ENCODE peak calls at places on chromosomes 16 and 17, in eight cellular contexts. D is GM23248, I is MG63, C is thoracic aorta, J is ovary, E is lower lobe of right lung, U is ascending aorta, K is Peyer's patch. Z is an unnamed sample.
A peak's percentile ranks its signal among the peaks of the same experiment; 100 is the strongest.

GRCh38 chr16:88649924-88650748 is 717 bp downstream of the CYBA start:
- DNase-seq in D (peak; percentile 67), I (no peak), C (no peak), J (no peak), E (peak; percentile 79), U (no peak), K (peak; percentile 75), Z (peak; percentile 49)

GRCh38 chr17:78890111-78890897 is 12.7 kb downstream of the CEP295NL start:
- DNase-seq in D (no peak), I (no peak), C (no peak), J (no peak), E (peak; percentile 89), U (peak; percentile 46), K (no peak), Z (peak; percentile 19)

GRCh38 chr16:66344533-66345145 is 21.9 kb upstream of the CDH5 start:
- DNase-seq in D (peak; percentile 73), I (no peak), C (no peak), J (no peak), E (no peak), U (no peak), K (no peak), Z (no peak)

GRCh38 chr16:52069866-52070265 is 477.1 kb downstream of the TOX3 start:
- DNase-seq in D (peak; percentile 43), I (no peak), C (no peak), J (no peak), E (no peak), U (no peak), K (no peak), Z (no peak)

GRCh38 chr16:85234310-85235235 is 122.3 kb upstream of the CIBAR2 start:
- DNase-seq in D (peak; percentile 85), I (peak; percentile 88), C (no peak), J (peak; percentile 95), E (peak; percentile 56), U (no peak), K (peak; percentile 69), Z (no peak)

GRCh38 chr16:69831212-69832123 is 69.3 kb downstream of the WWP2 start:
- DNase-seq in D (peak; percentile 69), I (no peak), C (no peak), J (no peak), E (no peak), U (no peak), K (no peak), Z (no peak)

GRCh38 chr17:59650642-59651041 is 30.9 kb downstream of the CLTC start:
- DNase-seq in D (no peak), I (no peak), C (no peak), J (no peak), E (no peak), U (no peak), K (no peak), Z (no peak)

GRCh38 chr17:55433029-55433628 is 11.5 kb upstream of the MMD start:
- DNase-seq in D (peak; percentile 42), I (no peak), C (no peak), J (no peak), E (no peak), U (no peak), K (no peak), Z (no peak)

GRCh38 chr16:49833055-49833454 is 22.9 kb downstream of the ZNF423 start:
- DNase-seq in D (peak; percentile 6), I (no peak), C (no peak), J (peak; percentile 83), E (peak; percentile 62), U (no peak), K (no peak), Z (no peak)

GRCh38 chr16:2489581-2489980 is 14.7 kb downstream of the TBC1D24 start:
- DNase-seq in D (no peak), I (no peak), C (no peak), J (no peak), E (no peak), U (no peak), K (no peak), Z (no peak)

GRCh38 chr17:4771519-4772234 is at the start of gene TM4SF5:
- DNase-seq in D (no peak), I (no peak), C (no peak), J (no peak), E (no peak), U (no peak), K (peak; percentile 89), Z (no peak)

GRCh38 chr17:57881143-57881542 is 31.3 kb upstream of the MRPS23 start:
- DNase-seq in D (peak; percentile 69), I (no peak), C (no peak), J (peak; percentile 70), E (no peak), U (no peak), K (no peak), Z (no peak)

GRCh38 chr16:77596243-77596642 is 126.1 kb upstream of the NUDT7 start:
- DNase-seq in D (peak; percentile 81), I (no peak), C (no peak), J (no peak), E (no peak), U (no peak), K (no peak), Z (no peak)

GRCh38 chr17:57086069-57086930 is 1.3 kb downstream of the AKAP1 start:
- DNase-seq in D (peak; percentile 58), I (peak; percentile 25), C (no peak), J (peak; percentile 67), E (peak; percentile 58), U (no peak), K (peak; percentile 91), Z (peak; percentile 58)

GRCh38 chr16:85697441-85697840 is 8.7 kb upstream of the GINS2 start:
- DNase-seq in D (no peak), I (no peak), C (no peak), J (no peak), E (no peak), U (no peak), K (no peak), Z (no peak)

GRCh38 chr17:19579867-19580565 is 46.4 kb downstream of the SLC47A1 start:
- DNase-seq in D (peak; percentile 60), I (no peak), C (no peak), J (peak; percentile 72), E (peak; percentile 49), U (no peak), K (no peak), Z (no peak)

DNA sequence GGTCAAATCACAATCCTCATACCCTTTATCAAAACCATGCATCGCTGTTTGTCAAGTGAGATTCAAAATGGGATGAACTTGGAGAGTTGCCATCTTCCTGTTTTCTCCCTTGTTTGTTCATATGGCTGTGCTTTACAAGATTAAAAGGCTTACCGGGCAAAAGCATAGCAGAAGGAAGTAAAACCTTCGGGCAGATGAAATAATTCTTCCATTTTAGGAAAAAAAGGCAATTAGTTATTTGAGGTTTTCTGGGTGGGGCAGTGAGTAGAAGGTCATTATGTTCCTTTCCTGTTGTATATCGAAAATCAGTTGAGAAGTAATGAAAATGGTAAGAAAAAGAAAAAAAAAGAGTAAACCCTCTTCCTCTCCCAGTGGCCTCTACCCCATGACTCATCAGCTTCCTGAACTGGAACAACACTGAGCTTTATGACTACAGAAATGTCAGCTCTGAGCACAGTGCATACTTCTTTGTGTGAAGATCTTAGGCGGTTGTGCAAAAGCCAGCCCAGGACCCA is 369.2 kb downstream of the CDH13 start:
- DNase-seq in D (peak; percentile 89), I (no peak), C (no peak), J (no peak), E (no peak), U (no peak), K (no peak), Z (no peak)
- H3K4me3 ChIP-seq in D (peak overlapping the region; percentile 59), I (no peak overlapping the region), C (no peak overlapping the region), J (no peak overlapping the region), E (no peak overlapping the region), U (peak overlapping the region; percentile 29), K (no peak overlapping the region), Z (no peak overlapping the region)

GRCh38 chr17:2047590-2047989 is 5.8 kb downstream of the OVCA2 start:
- DNase-seq in D (no peak), I (no peak), C (no peak), J (no peak), E (no peak), U (no peak), K (no peak), Z (no peak)

GRCh38 chr17:2049333-2050245 is 5.3 kb upstream of the HIC1 start:
- DNase-seq in D (peak; percentile 93), I (peak; percentile 75), C (no peak), J (peak; percentile 95), E (peak; percentile 92), U (no peak), K (peak; percentile 91), Z (peak; percentile 86)

GRCh38 chr17:2050871-2051387 is 4.0 kb upstream of the HIC1 start:
- DNase-seq in D (peak; percentile 84), I (no peak), C (no peak), J (peak; percentile 76), E (no peak), U (no peak), K (no peak), Z (no peak)

GRCh38 chr17:2050246-2050866 is 4.5 kb upstream of the HIC1 start:
- DNase-seq in D (peak; percentile 85), I (peak; percentile 49), C (no peak), J (peak; percentile 93), E (peak; percentile 78), U (no peak), K (peak; percentile 82), Z (peak; percentile 84)

DNA sequence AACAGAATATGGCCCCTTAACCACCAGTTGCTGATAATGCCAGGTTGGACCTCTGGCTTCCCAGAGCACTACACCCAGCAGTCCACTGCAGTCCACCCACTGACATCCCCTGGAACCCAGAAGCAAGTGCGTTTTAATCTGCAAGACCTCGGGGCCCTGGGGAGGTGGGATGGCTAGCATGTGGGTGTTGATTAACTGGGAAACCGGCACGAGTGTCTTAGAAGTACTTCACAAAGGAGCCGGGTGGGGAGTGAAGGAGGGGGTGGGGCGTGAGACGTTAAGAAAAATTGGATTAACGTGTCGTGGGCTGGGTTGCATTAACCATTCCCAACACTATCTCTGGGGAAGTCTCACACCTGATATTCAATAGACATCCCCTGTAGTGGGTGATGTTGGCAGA is 6.1 kb upstream of the HIC1 start:
- DNase-seq in D (peak; percentile 37), I (no peak), C (no peak), J (no peak), E (no peak), U (no peak), K (no peak), Z (no peak)
- H3K4me3 ChIP-seq in D (peak overlapping the region; percentile 91), I (no peak overlapping the region), C (peak overlapping the region; percentile 93), J (no peak overlapping the region), E (peak overlapping the region; percentile 85), U (peak overlapping the region; percentile 97), K (no peak overlapping the region), Z (peak overlapping the region; percentile 73)

GRCh38 chr17:46989637-46990431 is 10.8 kb upstream of the RPRML start:
- DNase-seq in D (no peak), I (no peak), C (no peak), J (no peak), E (no peak), U (no peak), K (no peak), Z (no peak)
- H3K4me3 ChIP-seq in D (no peak overlapping the region), I (no peak overlapping the region), C (no peak overlapping the region), J (no peak overlapping the region), E (no peak overlapping the region), U (no peak overlapping the region), K (no peak overlapping the region), Z (no peak overlapping the region)

GRCh38 chr17:72879877-72880276 is 212.6 kb downstream of the SLC39A11 start:
- DNase-seq in D (no peak), I (no peak), C (no peak), J (no peak), E (no peak), U (no peak), K (no peak), Z (no peak)

GRCh38 chr17:72878975-72879660 is 213.4 kb downstream of the SLC39A11 start:
- DNase-seq in D (no peak), I (no peak), C (no peak), J (no peak), E (no peak), U (no peak), K (no peak), Z (no peak)

GRCh38 chr17:72876413-72876812 is 216.1 kb downstream of the SLC39A11 start:
- DNase-seq in D (no peak), I (no peak), C (no peak), J (no peak), E (no peak), U (no peak), K (no peak), Z (no peak)

GRCh38 chr17:72877348-72877747 is 215.1 kb downstream of the SLC39A11 start:
- DNase-seq in D (no peak), I (no peak), C (no peak), J (no peak), E (no peak), U (no peak), K (no peak), Z (no peak)
- H3K4me3 ChIP-seq in D (no peak overlapping the region), I (no peak overlapping the region), C (no peak overlapping the region), J (no peak overlapping the region), E (no peak overlapping the region), U (no peak overlapping the region), K (no peak overlapping the region), Z (no peak overlapping the region)